ENCODE peak calls at places on chromosomes 2 and 18, in ten cellular contexts. N, P, K, F, C, U, X, I, T and Q are unnamed samples.

GRCh38 chr2:234502285-234502918 is 5.5 kb upstream of the ARL4C start:
- DNase-seq in N (no peak), P (no peak), K (no peak), F (peak), C (peak), U (no peak), X (no peak), I (peak), T (peak), Q (no peak)

GRCh38 chr2:42169869-42170465 is 814 bp downstream of the EML4 start:
- DNase-seq in N (no peak), P (no peak), K (no peak), F (peak), C (no peak), U (no peak), X (no peak), I (peak), T (no peak), Q (no peak)

GRCh38 chr2:73939419-73939818 is 12.7 kb downstream of the DGUOK start:
- DNase-seq in N (no peak), P (no peak), K (no peak), F (peak), C (peak), U (peak), X (peak), I (peak), T (no peak), Q (no peak)

GRCh38 chr2:201228912-201229290 is 31.4 kb upstream of the CASP8 start:
- DNase-seq in N (no peak), P (no peak), K (no peak), F (no peak), C (no peak), U (no peak), X (no peak), I (no peak), T (no peak), Q (no peak)

GRCh38 chr18:55415258-55415871 is 172.6 kb downstream of the TCF4 start:
- DNase-seq in N (no peak), P (peak), K (peak), F (peak), C (peak), U (peak), X (peak), I (peak), T (peak), Q (peak)

GRCh38 chr2:163878718-163879117 is 142.9 kb upstream of the FIGN start:
- DNase-seq in N (no peak), P (no peak), K (no peak), F (no peak), C (no peak), U (no peak), X (peak), I (peak), T (no peak), Q (no peak)

GRCh38 chr2:217098435-217098834 is 238.6 kb upstream of the TNP1 start:
- DNase-seq in N (no peak), P (no peak), K (no peak), F (no peak), C (no peak), U (no peak), X (no peak), I (no peak), T (no peak), Q (no peak)

GRCh38 chr2:191268596-191268995 is 23.4 kb downstream of the MYO1B start:
- DNase-seq in N (no peak), P (no peak), K (no peak), F (no peak), C (no peak), U (no peak), X (no peak), I (no peak), T (no peak), Q (no peak)

GRCh38 chr2:201656102-201656501 is 12.8 kb upstream of the TMEM237 start:
- DNase-seq in N (no peak), P (no peak), K (no peak), F (no peak), C (no peak), U (no peak), X (no peak), I (no peak), T (no peak), Q (peak)

GRCh38 chr2:3608373-3609278 is 13.7 kb downstream of the COLEC11 start:
- DNase-seq in N (no peak), P (no peak), K (no peak), F (no peak), C (no peak), U (no peak), X (no peak), I (no peak), T (no peak), Q (peak)

GRCh38 chr18:2978626-2979025 is 34.3 kb downstream of the LPIN2 start:
- DNase-seq in N (no peak), P (no peak), K (no peak), F (peak), C (peak), U (no peak), X (no peak), I (peak), T (no peak), Q (no peak)

GRCh38 chr2:237280235-237280634 is 133.7 kb downstream of the COL6A3 start:
- DNase-seq in N (peak), P (no peak), K (no peak), F (peak), C (peak), U (no peak), X (no peak), I (peak), T (no peak), Q (no peak)

GRCh38 chr2:223916181-223916900 is 28.8 kb downstream of the WDFY1 start:
- DNase-seq in N (no peak), P (no peak), K (no peak), F (no peak), C (no peak), U (no peak), X (no peak), I (no peak), T (no peak), Q (no peak)

GRCh38 chr18:21740724-21741510 is at the start of gene MIB1:
- DNase-seq in N (peak), P (no peak), K (peak), F (no peak), C (no peak), U (peak), X (no peak), I (peak), T (no peak), Q (peak)

GRCh38 chr2:227325056-227325823 is at the start of gene MFF:
- DNase-seq in N (peak), P (peak), K (peak), F (peak), C (peak), U (peak), X (peak), I (peak), T (peak), Q (peak)
- H3K4me3 ChIP-seq in N (peak), P (peak), K (peak), F (peak), C (peak), U (peak), X (peak), I (peak), T (peak), Q (peak)

DNA sequence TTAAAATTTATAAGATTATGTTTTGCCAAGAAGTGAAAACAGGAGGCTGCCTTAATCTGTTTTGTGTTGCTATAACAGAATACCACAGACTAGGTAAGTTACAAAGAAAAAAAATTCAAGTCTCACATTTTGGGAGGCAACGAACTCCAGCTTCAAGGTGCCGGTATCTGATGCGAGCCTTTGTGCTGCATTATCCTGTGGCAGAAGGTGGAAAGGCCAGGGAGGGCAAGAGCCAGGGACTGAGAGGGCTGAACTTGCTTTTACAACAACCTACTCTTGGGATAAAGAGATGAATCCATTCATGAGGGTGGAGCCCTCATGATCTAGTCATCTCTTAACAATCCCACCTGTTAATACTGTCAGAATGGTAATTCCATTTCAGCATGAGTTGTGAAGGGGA is 3.6 kb downstream of the MTX2 start:
- DNase-seq in N (no peak), P (no peak), K (no peak), F (no peak), C (no peak), U (no peak), X (no peak), I (no peak), T (no peak), Q (no peak)
- H3K4me3 ChIP-seq in N (no peak), P (no peak), K (no peak), F (no peak), C (no peak), U (no peak), X (no peak), I (no peak), T (no peak), Q (no peak)

GRCh38 chr2:232502901-232503791 is 15.5 kb upstream of the ECEL1 start:
- DNase-seq in N (no peak), P (no peak), K (peak), F (peak), C (peak), U (no peak), X (no peak), I (peak), T (no peak), Q (no peak)
- H3K4me3 ChIP-seq in N (peak), P (peak), K (peak), F (no peak), C (no peak), U (peak), X (no peak), I (no peak), T (peak), Q (peak)

DNA sequence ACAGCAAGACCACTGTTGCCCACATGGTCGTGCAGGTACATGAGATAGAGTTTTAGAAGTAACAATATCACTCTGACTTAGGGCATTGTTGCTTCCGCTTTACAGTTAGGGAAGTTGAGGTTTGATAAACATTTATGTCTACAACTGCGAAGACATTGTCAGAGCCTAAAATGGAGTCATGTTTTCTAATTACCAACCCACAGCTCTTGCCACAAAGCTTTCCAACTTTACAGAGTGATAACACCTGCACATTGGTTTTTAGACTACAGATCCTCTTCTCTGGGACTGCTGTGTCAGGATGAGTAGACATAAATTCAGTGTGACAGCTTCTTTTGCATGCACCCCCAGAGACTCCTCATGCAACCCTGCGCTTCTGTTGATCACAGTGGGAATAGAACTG is 119.0 kb downstream of the FEZ2 start:
- DNase-seq in N (no peak), P (no peak), K (no peak), F (no peak), C (no peak), U (no peak), X (no peak), I (no peak), T (no peak), Q (no peak)
- H3K4me3 ChIP-seq in N (no peak), P (no peak), K (no peak), F (no peak), C (no peak), U (no peak), X (no peak), I (no peak), T (no peak), Q (no peak)

GRCh38 chr2:101148777-101149176 is 2.4 kb downstream of the TBC1D8 start:
- DNase-seq in N (no peak), P (no peak), K (no peak), F (no peak), C (no peak), U (no peak), X (no peak), I (no peak), T (no peak), Q (no peak)
- H3K4me3 ChIP-seq in N (no peak), P (no peak), K (peak), F (peak), C (no peak), U (peak), X (no peak), I (no peak), T (peak), Q (no peak)

GRCh38 chr2:171316220-171316619 is 117.6 kb downstream of the METTL8 start:
- DNase-seq in N (no peak), P (no peak), K (no peak), F (no peak), C (peak), U (no peak), X (no peak), I (peak), T (no peak), Q (no peak)
- H3K4me3 ChIP-seq in N (no peak), P (no peak), K (no peak), F (no peak), C (no peak), U (no peak), X (no peak), I (no peak), T (no peak), Q (no peak)

GRCh38 chr2:60318544-60318943 is 234.9 kb downstream of the BCL11A start:
- DNase-seq in N (no peak), P (no peak), K (no peak), F (no peak), C (no peak), U (no peak), X (no peak), I (no peak), T (no peak), Q (no peak)

GRCh38 chr2:60317831-60318230 is 235.6 kb downstream of the BCL11A start:
- DNase-seq in N (no peak), P (no peak), K (no peak), F (no peak), C (no peak), U (no peak), X (no peak), I (no peak), T (no peak), Q (no peak)

GRCh38 chr2:60319031-60319547 is 234.4 kb downstream of the BCL11A start:
- DNase-seq in N (no peak), P (no peak), K (no peak), F (no peak), C (no peak), U (no peak), X (no peak), I (no peak), T (no peak), Q (no peak)

GRCh38 chr2:60317029-60317386 is 236.4 kb downstream of the BCL11A start:
- DNase-seq in N (no peak), P (no peak), K (no peak), F (no peak), C (no peak), U (no peak), X (no peak), I (no peak), T (no peak), Q (no peak)

DNA sequence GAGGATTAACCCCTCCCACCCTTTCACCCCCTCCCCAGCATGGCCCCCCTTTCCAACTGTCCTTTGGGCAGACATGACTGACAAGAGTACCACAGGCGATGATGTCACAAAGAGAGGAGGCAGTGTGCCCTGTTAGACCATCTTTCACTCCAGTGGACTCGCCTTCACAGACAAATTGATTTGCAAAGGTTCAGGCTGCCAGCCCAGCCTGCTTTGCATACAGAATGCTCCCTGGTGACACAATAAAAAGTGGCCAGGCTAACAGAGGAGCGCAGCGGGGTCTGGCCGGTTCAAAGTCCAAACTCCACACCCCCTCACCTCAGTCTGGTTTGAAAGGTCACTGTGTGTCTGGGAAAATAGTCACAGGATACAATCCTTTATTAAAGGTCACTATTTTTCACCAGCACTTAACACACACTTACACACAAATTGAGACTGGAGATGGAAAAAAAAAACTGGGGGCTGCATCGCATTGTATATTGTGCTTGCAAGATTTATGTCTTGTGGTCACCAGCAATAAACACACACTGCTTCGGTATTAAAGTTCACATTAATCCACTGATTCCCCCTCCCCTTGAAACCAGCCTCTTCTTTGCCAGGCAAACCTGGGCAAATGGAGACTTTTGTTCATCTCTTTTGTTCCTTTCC is 236.9 kb downstream of the BCL11A start:
- DNase-seq in N (no peak), P (no peak), K (no peak), F (no peak), C (no peak), U (no peak), X (no peak), I (no peak), T (no peak), Q (no peak)
- H3K4me3 ChIP-seq in N (no peak), P (no peak), K (no peak), F (no peak), C (no peak), U (no peak), X (no peak), I (no peak), T (no peak), Q (no peak)

DNA sequence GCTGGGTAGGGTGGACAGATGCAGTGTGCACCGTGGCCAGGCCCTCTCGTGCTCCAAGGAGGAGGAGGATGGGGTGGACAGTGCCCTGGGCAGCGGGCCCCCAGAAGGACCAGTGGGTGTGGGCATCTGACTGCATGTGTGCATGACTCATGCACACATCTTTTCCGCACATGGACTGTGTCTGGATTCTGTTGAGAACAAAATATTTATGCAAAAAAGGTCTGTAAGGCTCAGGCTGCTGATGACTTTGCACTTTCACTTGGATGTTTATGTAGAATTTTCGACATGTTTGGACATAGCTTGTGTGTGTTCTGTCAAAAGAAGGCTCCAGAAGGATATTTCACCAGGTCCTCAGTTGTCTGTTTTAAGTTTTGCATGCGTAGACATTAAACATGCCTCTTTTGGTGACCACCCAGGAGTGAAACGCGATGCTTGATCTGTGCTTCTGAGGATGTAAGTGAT is 45.6 kb downstream of the MTCL1 start:
- DNase-seq in N (peak), P (peak), K (no peak), F (peak), C (peak), U (no peak), X (no peak), I (peak), T (no peak), Q (no peak)
- H3K4me3 ChIP-seq in N (peak), P (no peak), K (no peak), F (no peak), C (no peak), U (no peak), X (no peak), I (no peak), T (no peak), Q (no peak)